ENCODE peak calls at places on chromosomes 12 and 14, in six cellular contexts. One of them, this sample, is unnamed.

GRCh38 chr12:103520686-103521215 is 25.0 kb upstream of the C12orf42 start:
- DNase-seq in tibial nerve: no peak
- DNase-seq in ovary: no peak
- DNase-seq in A549: no peak
- DNase-seq in effector memory CD4-positive, alpha-beta T cell: no peak
- DNase-seq in lower leg skin: no peak
- DNase-seq in this sample: no peak

GRCh38 chr12:132460571-132460970 is 29.4 kb upstream of the FBRSL1 start:
- DNase-seq in tibial nerve: no peak
- DNase-seq in ovary: no peak
- DNase-seq in A549: peak
- DNase-seq in effector memory CD4-positive, alpha-beta T cell: no peak
- DNase-seq in lower leg skin: no peak
- DNase-seq in this sample: no peak

GRCh38 chr12:105418821-105419291 is 88.4 kb downstream of the C12orf75 start:
- DNase-seq in tibial nerve: no peak
- DNase-seq in ovary: no peak
- DNase-seq in A549: no peak
- DNase-seq in effector memory CD4-positive, alpha-beta T cell: no peak
- DNase-seq in lower leg skin: no peak
- DNase-seq in this sample: no peak

GRCh38 chr14:74456684-74457083 is 30.7 kb upstream of the SYNDIG1L start:
- DNase-seq in tibial nerve: no peak
- DNase-seq in ovary: no peak
- DNase-seq in A549: no peak
- DNase-seq in effector memory CD4-positive, alpha-beta T cell: no peak
- DNase-seq in lower leg skin: no peak
- DNase-seq in this sample: no peak

GRCh38 chr12:98344034-98344565 is 171.3 kb upstream of the TMPO start:
- DNase-seq in tibial nerve: no peak
- DNase-seq in ovary: no peak
- DNase-seq in A549: no peak
- DNase-seq in effector memory CD4-positive, alpha-beta T cell: no peak
- DNase-seq in lower leg skin: no peak
- DNase-seq in this sample: no peak

GRCh38 chr14:74437654-74438053 is 11.6 kb upstream of the SYNDIG1L start:
- DNase-seq in tibial nerve: no peak
- DNase-seq in ovary: no peak
- DNase-seq in A549: no peak
- DNase-seq in effector memory CD4-positive, alpha-beta T cell: no peak
- DNase-seq in lower leg skin: no peak
- DNase-seq in this sample: no peak

GRCh38 chr12:52832960-52833905 is 878 bp downstream of the KRT79 start:
- DNase-seq in tibial nerve: no peak
- DNase-seq in ovary: no peak
- DNase-seq in A549: no peak
- DNase-seq in effector memory CD4-positive, alpha-beta T cell: no peak
- DNase-seq in lower leg skin: no peak
- DNase-seq in this sample: peak

GRCh38 chr12:91871751-91872150 is 273.9 kb downstream of the BTG1 start:
- DNase-seq in tibial nerve: no peak
- DNase-seq in ovary: no peak
- DNase-seq in A549: no peak
- DNase-seq in effector memory CD4-positive, alpha-beta T cell: no peak
- DNase-seq in lower leg skin: no peak
- DNase-seq in this sample: no peak

GRCh38 chr12:26434299-26434915 is 239.0 kb downstream of the SSPN start:
- DNase-seq in tibial nerve: no peak
- DNase-seq in ovary: no peak
- DNase-seq in A549: peak
- DNase-seq in effector memory CD4-positive, alpha-beta T cell: no peak
- DNase-seq in lower leg skin: peak
- DNase-seq in this sample: peak

GRCh38 chr12:66603981-66604380 is 74.9 kb downstream of the GRIP1 start:
- DNase-seq in tibial nerve: no peak
- DNase-seq in ovary: no peak
- DNase-seq in A549: no peak
- DNase-seq in effector memory CD4-positive, alpha-beta T cell: no peak
- DNase-seq in lower leg skin: no peak
- DNase-seq in this sample: no peak

GRCh38 chr12:25056486-25057130 is 107.7 kb upstream of the BCAT1 start:
- DNase-seq in tibial nerve: no peak
- DNase-seq in ovary: no peak
- DNase-seq in A549: no peak
- DNase-seq in effector memory CD4-positive, alpha-beta T cell: no peak
- DNase-seq in lower leg skin: no peak
- DNase-seq in this sample: no peak

GRCh38 chr12:20602671-20603402 is 92.3 kb upstream of the SLCO1C1 start:
- DNase-seq in tibial nerve: no peak
- DNase-seq in ovary: no peak
- DNase-seq in A549: peak
- DNase-seq in effector memory CD4-positive, alpha-beta T cell: no peak
- DNase-seq in lower leg skin: no peak
- DNase-seq in this sample: peak

GRCh38 chr14:102629700-102630365 is 37.4 kb downstream of the RCOR1 start:
- DNase-seq in tibial nerve: no peak
- DNase-seq in ovary: no peak
- DNase-seq in A549: no peak
- DNase-seq in effector memory CD4-positive, alpha-beta T cell: no peak
- DNase-seq in lower leg skin: no peak
- DNase-seq in this sample: no peak

GRCh38 chr14:92409069-92409468 is 86.1 kb downstream of the SLC24A4 start:
- DNase-seq in tibial nerve: no peak
- DNase-seq in ovary: no peak
- DNase-seq in A549: no peak
- DNase-seq in effector memory CD4-positive, alpha-beta T cell: no peak
- DNase-seq in lower leg skin: no peak
- DNase-seq in this sample: no peak

GRCh38 chr12:123273166-123273565 is 1.5 kb upstream of the CDK2AP1 start:
- DNase-seq in tibial nerve: no peak
- DNase-seq in ovary: peak
- DNase-seq in A549: no peak
- DNase-seq in effector memory CD4-positive, alpha-beta T cell: no peak
- DNase-seq in lower leg skin: no peak
- DNase-seq in this sample: no peak

GRCh38 chr12:117039891-117040309 is 59.3 kb downstream of the TESC start:
- DNase-seq in tibial nerve: no peak
- DNase-seq in ovary: no peak
- DNase-seq in A549: no peak
- DNase-seq in effector memory CD4-positive, alpha-beta T cell: no peak
- DNase-seq in lower leg skin: no peak
- DNase-seq in this sample: no peak

GRCh38 chr12:69151254-69151751 is 88.1 kb upstream of the CPSF6 start:
- DNase-seq in tibial nerve: no peak
- DNase-seq in ovary: no peak
- DNase-seq in A549: no peak
- DNase-seq in effector memory CD4-positive, alpha-beta T cell: no peak
- DNase-seq in lower leg skin: no peak
- DNase-seq in this sample: no peak

GRCh38 chr12:24380122-24380521 is 430.7 kb upstream of the SOX5 start:
- DNase-seq in tibial nerve: no peak
- DNase-seq in ovary: no peak
- DNase-seq in A549: no peak
- DNase-seq in effector memory CD4-positive, alpha-beta T cell: no peak
- DNase-seq in lower leg skin: no peak
- DNase-seq in this sample: no peak

GRCh38 chr12:19223018-19223417 is 93.5 kb downstream of the PLEKHA5 start:
- DNase-seq in tibial nerve: no peak
- DNase-seq in ovary: no peak
- DNase-seq in A549: peak
- DNase-seq in effector memory CD4-positive, alpha-beta T cell: no peak
- DNase-seq in lower leg skin: no peak
- DNase-seq in this sample: no peak

GRCh38 chr12:92304335-92305066 is 158.9 kb upstream of the BTG1 start:
- DNase-seq in tibial nerve: no peak
- DNase-seq in ovary: no peak
- DNase-seq in A549: no peak
- DNase-seq in effector memory CD4-positive, alpha-beta T cell: no peak
- DNase-seq in lower leg skin: no peak
- DNase-seq in this sample: no peak

GRCh38 chr14:30058401-30058800 is 130.8 kb upstream of the PRKD1 start:
- DNase-seq in tibial nerve: no peak
- DNase-seq in ovary: no peak
- DNase-seq in A549: no peak
- DNase-seq in effector memory CD4-positive, alpha-beta T cell: no peak
- DNase-seq in lower leg skin: no peak
- DNase-seq in this sample: no peak

GRCh38 chr12:12563529-12563928 is 866 bp upstream of the DUSP16 start:
- DNase-seq in tibial nerve: no peak
- DNase-seq in ovary: no peak
- DNase-seq in A549: no peak
- DNase-seq in effector memory CD4-positive, alpha-beta T cell: no peak
- DNase-seq in lower leg skin: no peak
- DNase-seq in this sample: no peak

GRCh38 chr14:104745431-104745830 is 7.5 kb upstream of the SIVA1 start:
- DNase-seq in tibial nerve: no peak
- DNase-seq in ovary: no peak
- DNase-seq in A549: no peak
- DNase-seq in effector memory CD4-positive, alpha-beta T cell: no peak
- DNase-seq in lower leg skin: no peak
- DNase-seq in this sample: no peak

GRCh38 chr14:59823190-59823589 is 47.4 kb downstream of the RTN1 start:
- DNase-seq in tibial nerve: no peak
- DNase-seq in ovary: no peak
- DNase-seq in A549: no peak
- DNase-seq in effector memory CD4-positive, alpha-beta T cell: no peak
- DNase-seq in lower leg skin: no peak
- DNase-seq in this sample: no peak

GRCh38 chr14:59816931-59817330 is 53.6 kb downstream of the RTN1 start:
- DNase-seq in tibial nerve: no peak
- DNase-seq in ovary: no peak
- DNase-seq in A549: no peak
- DNase-seq in effector memory CD4-positive, alpha-beta T cell: no peak
- DNase-seq in lower leg skin: no peak
- DNase-seq in this sample: no peak

DNA sequence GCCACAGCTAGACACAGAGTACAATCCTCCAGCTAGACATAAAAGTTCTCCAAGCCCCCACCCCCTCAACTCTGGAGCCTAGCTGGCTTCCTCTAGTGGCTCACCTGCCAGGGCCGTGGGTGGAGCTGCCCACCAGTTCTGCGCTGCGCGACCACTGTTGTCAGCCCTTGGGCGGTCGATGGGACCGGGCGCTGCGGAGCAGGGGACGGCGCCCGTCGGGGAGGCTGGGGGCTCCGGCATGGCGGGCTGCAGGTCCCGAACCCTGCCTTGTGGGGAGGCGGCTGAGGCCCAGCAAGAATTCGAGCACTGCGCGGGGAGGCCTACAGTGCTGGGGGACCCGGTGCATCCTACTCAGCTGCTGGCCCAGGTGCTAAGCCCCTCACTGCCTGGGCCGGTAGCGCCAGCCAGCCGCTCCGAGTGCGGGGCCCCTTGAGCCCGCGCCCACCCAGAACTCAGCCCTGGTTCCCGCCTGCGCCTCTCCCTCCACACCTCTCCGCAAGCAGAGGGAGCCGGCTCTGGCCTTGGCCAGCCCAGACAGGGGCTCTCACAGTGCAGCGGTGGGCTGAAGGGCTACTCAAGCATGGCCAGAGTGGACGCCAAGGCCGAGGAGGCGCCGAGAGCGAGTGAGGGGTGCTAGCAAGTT is 51.0 kb downstream of the RTN1 start:
- DNase-seq in tibial nerve: no peak
- DNase-seq in ovary: no peak
- DNase-seq in A549: no peak
- DNase-seq in effector memory CD4-positive, alpha-beta T cell: no peak
- DNase-seq in lower leg skin: no peak
- DNase-seq in this sample: no peak
- H3K4me3 ChIP-seq in tibial nerve: no peak
- H3K4me3 ChIP-seq in ovary: no peak
- H3K4me3 ChIP-seq in A549: no peak
- H3K4me3 ChIP-seq in effector memory CD4-positive, alpha-beta T cell: no peak
- H3K4me3 ChIP-seq in lower leg skin: no peak
- H3K4me3 ChIP-seq in this sample: no peak

DNA sequence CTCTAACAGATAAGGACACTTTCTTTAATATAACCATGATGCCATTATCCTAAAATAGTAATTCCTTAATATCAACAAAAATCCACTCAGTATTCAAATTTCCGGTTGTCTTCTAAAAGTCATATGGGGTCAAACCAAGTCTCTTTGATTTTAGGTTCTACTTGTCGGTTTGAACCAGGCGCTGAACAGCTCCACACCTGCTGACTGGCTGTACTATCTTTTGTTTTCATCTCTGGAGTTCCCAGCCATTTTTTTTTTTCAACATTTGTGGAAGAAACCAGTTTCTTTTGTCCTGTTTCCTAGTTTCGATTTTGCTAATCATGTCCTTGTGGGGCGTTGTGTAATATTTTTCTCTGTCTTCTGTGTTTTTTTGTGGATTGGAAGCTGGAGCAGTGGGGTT is 50.1 kb downstream of the FZD10 start:
- DNase-seq in tibial nerve: no peak
- DNase-seq in ovary: no peak
- DNase-seq in A549: no peak
- DNase-seq in effector memory CD4-positive, alpha-beta T cell: no peak
- DNase-seq in lower leg skin: no peak
- DNase-seq in this sample: no peak
- H3K4me3 ChIP-seq in tibial nerve: no peak
- H3K4me3 ChIP-seq in ovary: no peak
- H3K4me3 ChIP-seq in A549: no peak
- H3K4me3 ChIP-seq in effector memory CD4-positive, alpha-beta T cell: no peak
- H3K4me3 ChIP-seq in lower leg skin: no peak
- H3K4me3 ChIP-seq in this sample: no peak

DNA sequence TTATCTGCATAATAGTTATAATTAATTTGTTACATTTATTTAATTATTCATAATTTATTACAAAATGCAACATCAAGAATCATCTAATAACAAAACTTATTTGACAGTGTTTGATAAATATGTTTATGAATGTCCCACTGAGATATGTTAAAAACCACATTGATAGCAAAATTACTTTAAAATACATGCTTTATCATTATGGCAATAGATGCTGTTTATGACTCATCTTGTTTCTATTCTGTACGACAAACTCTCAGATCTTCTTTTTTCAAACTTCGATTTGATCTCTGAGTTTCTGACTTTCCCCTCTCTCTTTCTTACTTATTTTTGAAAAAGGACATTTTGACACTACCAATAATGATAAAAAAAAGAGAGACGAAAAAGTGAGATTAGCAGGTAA is 56.8 kb upstream of the LRRK2 start:
- DNase-seq in tibial nerve: no peak
- DNase-seq in ovary: no peak
- DNase-seq in A549: no peak
- DNase-seq in effector memory CD4-positive, alpha-beta T cell: no peak
- DNase-seq in lower leg skin: no peak
- DNase-seq in this sample: no peak
- H3K4me3 ChIP-seq in tibial nerve: no peak
- H3K4me3 ChIP-seq in ovary: no peak
- H3K4me3 ChIP-seq in A549: no peak
- H3K4me3 ChIP-seq in effector memory CD4-positive, alpha-beta T cell: no peak
- H3K4me3 ChIP-seq in lower leg skin: no peak
- H3K4me3 ChIP-seq in this sample: no peak

DNA sequence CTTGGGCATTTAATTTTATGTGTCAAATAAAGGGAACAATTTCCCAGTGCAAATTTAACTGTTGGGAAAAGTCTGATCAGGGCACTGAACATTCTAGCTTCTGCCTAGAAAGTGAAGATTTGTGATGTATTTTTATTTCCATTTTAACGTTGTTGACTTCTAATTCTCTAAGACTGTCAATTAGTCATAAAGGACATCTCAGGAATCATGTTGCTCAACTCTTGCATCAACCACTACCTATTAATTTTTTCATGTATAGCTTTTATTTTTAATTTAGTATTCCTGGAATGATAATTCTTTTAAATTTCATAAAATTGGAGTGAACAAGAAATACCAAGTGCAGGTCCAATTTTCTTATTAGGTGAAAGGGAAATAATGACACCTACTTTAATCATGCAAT is 87.9 kb upstream of the METAP2 start:
- DNase-seq in tibial nerve: no peak
- DNase-seq in ovary: no peak
- DNase-seq in A549: no peak
- DNase-seq in effector memory CD4-positive, alpha-beta T cell: no peak
- DNase-seq in lower leg skin: no peak
- DNase-seq in this sample: no peak
- H3K4me3 ChIP-seq in tibial nerve: peak
- H3K4me3 ChIP-seq in ovary: peak
- H3K4me3 ChIP-seq in A549: no peak
- H3K4me3 ChIP-seq in effector memory CD4-positive, alpha-beta T cell: no peak
- H3K4me3 ChIP-seq in lower leg skin: no peak
- H3K4me3 ChIP-seq in this sample: no peak

This sample was measured in SJSA1.